ENCODE peak calls at places on chromosome 7, in four cellular contexts. V, T, L and I are unnamed samples.

GRCh38 chr7:98943336-98943735 is 65.0 kb downstream of the TRRAP start:
- DNase-seq in V (no peak), L (no peak), T (no peak), I (no peak)

GRCh38 chr7:152674860-152675760 is 831 bp downstream of the XRCC2 start:
- DNase-seq in V (no peak), T (peak), L (peak), I (peak)

GRCh38 chr7:90749774-90750173 is 153.7 kb downstream of the CDK14 start:
- DNase-seq in L (no peak), T (peak), V (no peak), I (peak)

GRCh38 chr7:113087278-113087998 is 811 bp upstream of the GPR85 start:
- DNase-seq in L (peak), T (peak), V (no peak), I (peak)

GRCh38 chr7:42045961-42046360 is 191.0 kb downstream of the GLI3 start:
- DNase-seq in L (no peak), V (no peak), T (no peak), I (no peak)

GRCh38 chr7:49669692-49670260 is 103.7 kb upstream of the VWC2 start:
- DNase-seq in L (no peak), T (no peak), V (no peak), I (no peak)

GRCh38 chr7:118214051-118214832 is 10.3 kb upstream of the ANKRD7 start:
- DNase-seq in V (peak), T (no peak), L (no peak), I (peak)

GRCh38 chr7:64945776-64946175 is 42.7 kb downstream of the ZNF273 start:
- DNase-seq in T (no peak), L (no peak), V (no peak), I (no peak)

GRCh38 chr7:38232475-38233366 is 40.7 kb downstream of the TARP start:
- DNase-seq in L (no peak), V (no peak), T (no peak), I (no peak)

GRCh38 chr7:139457153-139457946 is 26.1 kb downstream of the KLRG2 start:
- DNase-seq in L (peak), T (no peak), V (no peak), I (no peak)

GRCh38 chr7:16847381-16847860 is 34.4 kb downstream of the AGR3 start:
- DNase-seq in L (no peak), V (no peak), T (peak), I (peak)

GRCh38 chr7:22909958-22910357 is 87.3 kb upstream of the TOMM7 start:
- DNase-seq in V (no peak), L (no peak), T (no peak), I (no peak)

GRCh38 chr7:124652237-124652636 is 113.4 kb downstream of the GPR37 start:
- DNase-seq in V (no peak), T (no peak), L (no peak), I (no peak)

GRCh38 chr7:47100148-47100547 is 481.8 kb downstream of the TNS3 start:
- DNase-seq in L (no peak), V (no peak), T (no peak), I (no peak)

GRCh38 chr7:47103498-47104205 is 478.3 kb downstream of the TNS3 start:
- DNase-seq in L (peak), T (no peak), V (no peak), I (no peak)

GRCh38 chr7:47102442-47102841 is 479.5 kb downstream of the TNS3 start:
- DNase-seq in V (no peak), L (no peak), T (no peak), I (no peak)

GRCh38 chr7:47104206-47104549 is 477.7 kb downstream of the TNS3 start:
- DNase-seq in L (no peak), V (no peak), T (no peak), I (no peak)

DNA sequence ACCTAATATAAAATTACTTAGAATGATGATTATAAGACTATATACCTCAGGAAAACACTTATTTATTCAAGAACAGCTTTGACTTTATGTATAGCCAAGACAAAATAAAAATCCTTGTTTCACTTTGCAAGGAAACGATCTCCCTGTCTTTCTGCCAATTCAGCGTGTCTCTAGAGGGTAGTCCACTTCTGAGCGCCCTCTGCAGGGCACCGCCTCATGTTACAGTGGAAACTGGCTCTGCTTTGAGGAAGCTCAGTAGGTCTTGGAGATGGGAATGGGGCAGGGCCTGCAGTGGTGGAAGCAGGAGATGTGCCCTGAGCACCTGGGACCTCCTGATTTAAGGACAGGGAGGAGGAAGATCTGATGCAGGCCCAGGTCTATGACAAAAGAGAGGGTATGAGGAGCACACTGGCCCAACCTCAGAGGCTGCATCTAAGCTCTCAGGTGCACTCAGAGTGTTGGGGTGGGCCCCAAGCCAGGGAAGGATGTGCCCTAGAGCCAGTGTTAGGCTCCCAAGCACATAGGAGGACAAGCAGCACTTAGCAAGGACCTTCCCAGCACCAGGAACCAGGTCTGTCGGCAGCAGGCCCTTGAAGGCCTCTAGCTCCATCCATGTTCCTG is 481.0 kb downstream of the TNS3 start:
- DNase-seq in V (peak), T (peak), L (peak), I (peak)
- TF ChIP-seq ELF4 in V (no peak), T (no peak), L (no peak), I (no peak)

GRCh38 chr7:27900006-27900405 is 160.0 kb downstream of the TAX1BP1 start:
- DNase-seq in T (no peak), L (no peak), V (no peak), I (no peak)

GRCh38 chr7:27897441-27897847 is 157.5 kb downstream of the TAX1BP1 start:
- DNase-seq in T (no peak), L (no peak), V (no peak), I (no peak)

GRCh38 chr7:27898735-27899134 is 158.8 kb downstream of the TAX1BP1 start:
- DNase-seq in T (no peak), V (no peak), L (no peak), I (no peak)

GRCh38 chr7:27899601-27900000 is 159.6 kb downstream of the TAX1BP1 start:
- DNase-seq in T (no peak), L (no peak), V (no peak), I (no peak)

DNA sequence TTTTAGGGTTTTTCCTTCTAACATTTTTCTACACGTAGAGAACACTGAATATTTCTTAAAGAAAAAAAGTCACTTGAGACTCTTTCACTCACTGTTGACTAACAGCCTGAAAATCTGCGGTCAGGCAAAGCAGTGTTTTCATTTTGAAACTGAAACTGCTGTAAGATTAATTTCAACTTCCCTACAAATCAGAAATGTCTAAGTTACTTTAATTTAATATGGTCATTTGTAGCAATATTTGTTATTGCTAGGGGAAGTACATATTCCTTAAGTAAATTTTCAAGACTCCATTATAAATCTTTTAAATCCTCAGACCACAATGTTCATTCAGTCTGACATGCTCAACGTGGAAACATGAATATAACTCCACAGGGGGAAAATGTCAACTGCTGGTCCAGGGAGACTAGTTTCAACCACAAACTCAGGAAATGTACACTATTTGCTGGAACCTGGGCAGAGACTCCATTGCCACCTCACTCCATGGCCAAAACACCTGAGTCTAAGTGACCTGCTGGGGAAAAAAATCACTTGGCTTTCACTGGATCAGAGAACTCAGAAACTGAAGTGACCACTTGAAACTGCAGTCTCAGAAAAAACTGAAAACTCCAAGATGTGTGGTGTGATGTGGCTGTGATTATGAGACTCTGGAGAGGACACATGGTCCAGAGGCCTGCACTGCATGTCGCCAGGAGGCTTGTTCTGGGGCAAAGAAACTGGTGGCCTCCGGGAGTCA is 161.2 kb downstream of the TAX1BP1 start:
- DNase-seq in V (no peak), L (no peak), T (no peak), I (no peak)
- TF ChIP-seq ELF4 in V (no peak), L (no peak), T (no peak), I (no peak)

GRCh38 chr7:55212838-55213237 is 152.3 kb upstream of the LANCL2 start:
- DNase-seq in L (no peak), T (no peak), V (no peak), I (no peak)
- TF ChIP-seq ELF4 in L (no peak), T (no peak), V (no peak), I (no peak)

GRCh38 chr7:29377718-29378117 is 183.1 kb downstream of the CHN2 start:
- DNase-seq in V (no peak), T (no peak), L (no peak), I (no peak)

GRCh38 chr7:29371472-29371871 is 176.9 kb downstream of the CHN2 start:
- DNase-seq in L (no peak), T (no peak), V (no peak), I (no peak)

GRCh38 chr7:29379551-29379950 is 184.1 kb upstream of the PRR15 start:
- DNase-seq in V (no peak), T (no peak), L (no peak), I (no peak)

GRCh38 chr7:29372351-29372931 is 177.9 kb downstream of the CHN2 start:
- DNase-seq in V (no peak), T (no peak), L (no peak), I (no peak)

DNA sequence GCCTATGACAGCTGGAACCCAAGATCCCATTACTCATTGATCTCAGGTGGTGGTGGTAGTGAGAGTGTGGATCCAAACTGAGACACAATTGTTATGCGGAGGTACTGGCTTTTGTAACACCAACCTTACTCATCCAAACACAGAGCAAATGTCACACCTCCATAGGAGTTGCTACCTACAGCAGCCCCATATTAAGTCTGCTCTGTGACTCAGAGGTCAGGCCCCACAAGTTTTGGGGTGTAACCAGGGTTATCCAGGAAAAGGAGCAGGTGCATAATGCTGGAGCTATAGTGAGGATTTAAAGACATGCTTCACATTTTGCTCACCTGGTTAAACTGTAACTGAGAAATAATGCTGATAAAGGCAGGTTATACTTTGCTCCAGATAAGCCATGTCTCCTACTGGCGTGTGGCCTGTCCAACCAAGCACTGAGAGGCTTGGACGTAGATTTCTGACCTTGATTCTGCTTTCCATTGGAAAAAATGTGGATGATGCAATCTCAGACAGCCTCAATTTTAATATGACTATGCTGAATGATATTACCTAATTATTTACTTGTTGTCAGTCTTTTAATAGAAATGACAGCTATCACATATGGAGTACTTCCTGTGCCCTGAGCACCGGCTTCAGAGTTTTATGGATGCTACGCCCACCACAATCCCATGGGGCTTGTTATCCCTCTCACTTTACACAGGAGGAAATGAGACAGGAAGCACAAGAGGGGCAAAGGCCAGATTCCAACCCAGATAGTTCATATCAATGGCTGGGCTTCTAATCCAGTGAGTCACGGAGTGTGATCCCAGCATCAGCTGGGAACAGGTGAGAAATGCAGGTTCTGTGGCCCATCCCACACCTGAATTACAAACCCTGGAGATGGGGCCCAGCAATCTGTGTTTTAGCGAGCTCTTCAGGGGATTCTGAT is 181.3 kb downstream of the CHN2 start:
- DNase-seq in V (no peak), T (peak), L (no peak), I (no peak)
- TF ChIP-seq ELF4 in V (no peak), T (no peak), L (no peak), I (no peak)

GRCh38 chr7:112080441-112080840 is 125.8 kb downstream of the DOCK4 start:
- DNase-seq in L (no peak), V (no peak), T (peak), I (no peak)
- TF ChIP-seq ELF4 in L (no peak), V (no peak), T (no peak), I (no peak)

DNA sequence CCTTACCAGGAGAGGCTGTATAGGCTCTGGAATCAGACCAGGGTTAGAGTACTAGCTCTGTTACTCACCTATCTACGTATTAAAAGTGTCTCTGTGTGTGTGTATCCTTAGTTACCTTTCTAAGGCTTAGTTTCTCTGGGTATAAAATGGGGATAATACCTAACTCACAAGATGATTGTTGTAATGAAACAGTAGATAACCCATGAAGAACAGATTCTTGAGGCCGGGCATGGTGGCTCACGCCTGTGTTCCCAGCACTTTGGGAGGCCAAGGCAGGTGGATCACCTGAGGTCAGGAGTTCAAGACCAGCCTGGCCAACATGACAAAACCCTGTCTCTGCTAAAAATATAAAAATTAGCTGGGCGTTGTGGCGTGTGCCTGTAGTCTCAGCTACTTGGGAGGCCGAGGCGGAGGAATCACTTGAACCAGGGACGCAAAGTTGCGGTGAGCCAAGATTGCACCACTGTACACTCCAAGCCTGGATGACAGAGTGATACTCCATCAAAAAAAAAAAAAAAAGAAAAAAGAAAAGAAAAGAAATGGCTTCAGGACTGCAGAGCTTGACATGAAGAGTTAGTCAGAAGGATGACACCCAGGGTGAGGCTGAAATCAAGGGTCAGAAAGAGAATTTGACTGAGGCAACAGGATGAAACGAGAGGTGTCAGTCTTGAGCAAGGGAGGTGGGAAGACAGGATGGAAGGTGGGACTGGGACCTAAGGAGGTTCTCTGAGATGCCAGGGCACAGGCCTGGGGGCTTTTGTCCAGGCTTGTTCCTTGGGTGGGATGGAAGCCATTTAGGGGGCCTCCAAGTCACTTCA is 33.4 kb downstream of the PRKAR2B start:
- DNase-seq in V (no peak), L (peak), T (no peak), I (no peak)
- TF ChIP-seq ELF4 in V (no peak), L (peak), T (no peak), I (no peak)

GRCh38 chr7:143296686-143297085 is 8.5 kb downstream of the CASP2 start:
- DNase-seq in V (no peak), T (no peak), L (no peak), I (no peak)

GRCh38 chr7:143299840-143300239 is 11.7 kb downstream of the CASP2 start:
- DNase-seq in L (peak), T (peak), V (peak), I (peak)

GRCh38 chr7:143292873-143293272 is 4.7 kb downstream of the CASP2 start:
- DNase-seq in V (no peak), L (no peak), T (no peak), I (no peak)

GRCh38 chr7:143299346-143299745 is 11.2 kb downstream of the CASP2 start:
- DNase-seq in V (no peak), L (no peak), T (no peak), I (no peak)

GRCh38 chr7:143295870-143296269 is 7.7 kb downstream of the CASP2 start:
- DNase-seq in T (no peak), V (no peak), L (no peak), I (no peak)
- TF ChIP-seq ELF4 in T (no peak), V (no peak), L (no peak), I (no peak)